ENCODE peak calls at places on chromosome X, in seven cellular contexts. P, A, N, Y, T, M and U are unnamed samples.

GRCh38 chrX:53682885-53683555 is 3.5 kb downstream of the HUWE1 start:
- DNase-seq in P (no peak), T (peak), M (peak), Y (peak), N (peak), A (peak), U (peak)

GRCh38 chrX:151922692-151923091 is 10.0 kb downstream of the MAGEA4 start:
- DNase-seq in Y (no peak), M (no peak), N (no peak), A (no peak), T (no peak), P (no peak), U (no peak)

GRCh38 chrX:78029663-78030062 is 60.2 kb upstream of the PGAM4 start:
- DNase-seq in P (no peak), A (no peak), Y (no peak), N (no peak), T (peak), M (peak), U (peak)

GRCh38 chrX:45788941-45789348 is 588.3 kb upstream of the DIPK2B start:
- DNase-seq in N (peak), A (no peak), T (no peak), P (no peak), M (peak), Y (no peak), U (no peak)

GRCh38 chrX:53133400-53133799 is 39.5 kb downstream of the KANTR start:
- DNase-seq in A (no peak), T (no peak), Y (no peak), P (no peak), M (no peak), N (no peak), U (no peak)

GRCh38 chrX:155434906-155435743 is 23.3 kb downstream of the F8A3 start:
- DNase-seq in A (no peak), Y (no peak), T (no peak), N (no peak), P (no peak), M (no peak), U (no peak)

GRCh38 chrX:56978172-56978571 is 17.2 kb downstream of the SPIN3 start:
- DNase-seq in A (peak), N (peak), Y (peak), T (peak), M (peak), P (no peak), U (peak)

GRCh38 chrX:11566158-11566557 is 99.6 kb downstream of the ARHGAP6 start:
- DNase-seq in Y (no peak), M (no peak), N (no peak), P (no peak), A (no peak), T (no peak), U (no peak)

GRCh38 chrX:723781-724180 is 93.2 kb downstream of the SHOX start:
- DNase-seq in T (no peak), P (no peak), Y (no peak), M (peak), N (no peak), A (no peak), U (no peak)

GRCh38 chrX:113269203-113269602 is 428.6 kb upstream of the AMOT start:
- DNase-seq in A (no peak), N (no peak), Y (no peak), M (no peak), T (no peak), P (no peak), U (no peak)

GRCh38 chrX:107454302-107454701 is 4.8 kb downstream of the FRMPD3 start:
- DNase-seq in P (no peak), N (no peak), A (no peak), M (no peak), T (no peak), Y (no peak), U (no peak)

GRCh38 chrX:40175416-40176255 is 77.9 kb upstream of the BCOR start:
- DNase-seq in A (no peak), P (no peak), N (peak), Y (peak), T (peak), M (peak), U (peak)

GRCh38 chrX:29617276-29617675 is 598.1 kb upstream of the MAGEB2 start:
- DNase-seq in P (no peak), Y (no peak), N (no peak), T (no peak), M (peak), A (no peak), U (no peak)

GRCh38 chrX:150212672-150213480 is 150.2 kb upstream of the MAMLD1 start:
- DNase-seq in T (peak), Y (no peak), A (no peak), P (no peak), M (no peak), N (no peak), U (no peak)

GRCh38 chrX:9466711-9467110 is 1.9 kb downstream of the TBL1X start:
- DNase-seq in Y (no peak), N (no peak), T (no peak), P (no peak), M (no peak), A (no peak), U (no peak)

GRCh38 chrX:110384490-110384889 is 25.8 kb downstream of the RTL9 start:
- DNase-seq in N (no peak), M (peak), P (no peak), Y (no peak), T (no peak), A (no peak), U (no peak)

GRCh38 chrX:39753296-39753996 is 344.3 kb downstream of the BCOR start:
- DNase-seq in N (no peak), P (no peak), M (peak), T (no peak), Y (no peak), A (no peak), U (no peak)

GRCh38 chrX:44494357-44494756 is 48.3 kb downstream of the FUNDC1 start:
- DNase-seq in M (no peak), A (no peak), Y (no peak), T (no peak), P (no peak), N (no peak), U (no peak)

GRCh38 chrX:39174761-39175417 is 373.6 kb downstream of the MID1IP1 start:
- DNase-seq in P (no peak), N (no peak), M (no peak), T (no peak), A (no peak), Y (peak), U (peak)

GRCh38 chrX:11363069-11363594 is 69.9 kb downstream of the AMELX start:
- DNase-seq in Y (no peak), N (no peak), T (no peak), A (no peak), P (no peak), M (no peak), U (no peak)

GRCh38 chrX:55488268-55488558 is 1.4 kb downstream of the USP51 start:
- DNase-seq in P (no peak), Y (no peak), M (no peak), N (no peak), A (no peak), T (no peak), U (no peak)